ENCODE peak calls at places on chromosome 18, in five cellular contexts. Q is astrocyte of the spinal cord, N is GM12865, B is tibial nerve, I is colonic mucosa. S is an unnamed sample.
A peak's percentile ranks its signal among the peaks of the same experiment; 100 is the strongest.

GRCh38 chr18:68735498-68736343 is 20.8 kb upstream of the TMX3 start:
- DNase-seq in Q (peak; percentile 67), N (peak; percentile 55), B (no peak), I (no peak), S (peak; percentile 87)

GRCh38 chr18:47882641-47883040 is 47.8 kb downstream of the SMAD2 start:
- DNase-seq in Q (peak; percentile 9), N (no peak), B (no peak), I (no peak), S (peak; percentile 71)

GRCh38 chr18:8536922-8537321 is 72.3 kb upstream of the RAB12 start:
- DNase-seq in Q (no peak), N (no peak), B (no peak), I (no peak), S (no peak)

GRCh38 chr18:24317370-24317769 is 80.3 kb downstream of the OSBPL1A start:
- DNase-seq in Q (no peak), N (no peak), B (no peak), I (no peak), S (no peak)

GRCh38 chr18:51009071-51009470 is 20.9 kb upstream of the SMAD4 start:
- DNase-seq in Q (no peak), N (no peak), B (no peak), I (no peak), S (no peak)

GRCh38 chr18:830315-830901 is 18.4 kb upstream of the YES1 start:
- DNase-seq in Q (peak; percentile 81), N (peak; percentile 37), B (no peak), I (no peak), S (peak; percentile 70)

GRCh38 chr18:26710460-26711096 is 154.9 kb downstream of the AQP4 start:
- DNase-seq in Q (no peak), N (peak; percentile 84), B (no peak), I (no peak), S (no peak)

GRCh38 chr18:31487251-31488015 is 10.5 kb upstream of the DSG2 start:
- DNase-seq in Q (peak; percentile 90), N (no peak), B (no peak), I (no peak), S (peak; percentile 85)

GRCh38 chr18:25349926-25350560 is 1.9 kb downstream of the ZNF521 start:
- DNase-seq in Q (peak; percentile 22), N (no peak), B (no peak), I (peak; percentile 19), S (no peak)

GRCh38 chr18:31942301-31942998 is 478 bp downstream of the TRAPPC8 start:
- DNase-seq in Q (peak; percentile 45), N (peak; percentile 64), B (no peak), I (peak; percentile 45), S (peak; percentile 68)

GRCh38 chr18:38951633-38952032 is 1386.0 kb upstream of the CELF4 start:
- DNase-seq in Q (no peak), N (no peak), B (no peak), I (no peak), S (no peak)

GRCh38 chr18:59705145-59705544 is 7.9 kb upstream of the CCBE1 start:
- DNase-seq in Q (no peak), N (no peak), B (no peak), I (no peak), S (no peak)

GRCh38 chr18:77106331-77106730 is 26.3 kb downstream of the MBP start:
- DNase-seq in Q (no peak), N (peak; percentile 71), B (no peak), I (no peak), S (no peak)

GRCh38 chr18:60277855-60278480 is 94.6 kb downstream of the MC4R start:
- DNase-seq in Q (peak; percentile 50), N (no peak), B (no peak), I (no peak), S (peak; percentile 52)

GRCh38 chr18:48662021-48662661 is 123.3 kb downstream of the CTIF start:
- DNase-seq in Q (peak; percentile 62), N (no peak), B (no peak), I (no peak), S (peak; percentile 82)

GRCh38 chr18:28581503-28582169 is 404.7 kb upstream of the CDH2 start:
- DNase-seq in Q (peak; percentile 34), N (no peak), B (no peak), I (no peak), S (peak; percentile 5)

GRCh38 chr18:26487437-26487836 is 60.9 kb downstream of the KCTD1 start:
- DNase-seq in Q (no peak), N (peak; percentile 52), B (no peak), I (no peak), S (peak; percentile 53)

GRCh38 chr18:50754297-50754696 is 65.5 kb downstream of the MRO start:
- DNase-seq in Q (no peak), N (no peak), B (no peak), I (no peak), S (no peak)

GRCh38 chr18:11728247-11728646 is 39.2 kb downstream of the GNAL start:
- DNase-seq in Q (peak; percentile 15), N (peak; percentile 24), B (no peak), I (no peak), S (peak; percentile 71)

GRCh38 chr18:48026216-48026615 is 95.8 kb upstream of the SMAD2 start:
- DNase-seq in Q (no peak), N (no peak), B (no peak), I (no peak), S (no peak)

GRCh38 chr18:75895135-75895534 is 467.6 kb upstream of the SMIM21 start:
- DNase-seq in Q (no peak), N (no peak), B (no peak), I (no peak), S (no peak)

GRCh38 chr18:75898666-75899065 is 471.2 kb upstream of the SMIM21 start:
- DNase-seq in Q (no peak), N (no peak), B (no peak), I (no peak), S (no peak)

DNA sequence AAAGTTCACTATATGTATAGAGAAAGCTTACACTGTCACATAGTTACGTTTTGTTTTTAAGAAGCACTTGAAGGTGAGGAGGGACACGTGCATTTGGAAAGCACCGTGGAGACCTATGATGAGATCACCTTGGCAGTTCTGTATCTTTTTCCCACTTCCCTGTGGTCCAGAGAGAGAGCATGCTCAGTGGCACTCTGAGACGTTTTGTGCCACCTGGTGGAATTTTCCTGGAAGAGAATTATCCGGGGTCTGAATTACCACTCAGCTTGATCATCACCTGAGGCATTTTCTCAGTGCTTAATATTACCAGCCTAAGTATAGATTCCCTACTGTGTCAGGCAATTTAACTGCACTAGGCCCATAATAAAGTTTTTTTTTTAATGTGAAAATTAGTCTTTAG is 469.4 kb upstream of the SMIM21 start:
- DNase-seq in Q (no peak), N (no peak), B (no peak), I (no peak), S (peak; percentile 1)
- TF ChIP-seq CTCF in Q (no peak), N (no peak), B (no peak), I (no peak), S (no peak)

DNA sequence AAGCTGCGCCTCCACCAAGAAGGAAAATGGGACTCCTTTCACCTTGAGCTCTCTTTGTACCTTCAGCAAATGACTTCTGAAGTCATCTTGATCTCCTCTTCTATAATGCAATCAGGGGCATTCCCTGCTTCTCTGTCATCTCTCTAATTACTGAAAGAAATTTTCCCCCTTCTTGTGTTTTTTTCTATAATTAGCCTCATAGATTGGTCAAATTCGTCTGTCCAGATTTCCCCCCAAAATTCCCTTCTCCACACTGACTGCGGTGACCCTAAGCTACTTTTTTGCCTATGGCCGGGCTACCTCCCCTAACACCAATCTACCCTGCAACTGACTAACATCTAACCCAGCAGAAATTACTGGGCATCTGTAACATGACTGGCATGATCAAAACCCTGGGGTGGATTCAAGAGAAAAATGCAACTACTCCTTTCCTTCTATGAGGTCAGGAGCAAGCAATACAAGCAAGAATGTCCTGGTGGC is 168.6 kb downstream of the BCL2 start:
- DNase-seq in Q (no peak), N (peak; percentile 82), B (no peak), I (no peak), S (no peak)
- H3K4me3 ChIP-seq in Q (no peak overlapping the region), N (peak overlapping the region; percentile 76), B (no peak overlapping the region), I (no peak overlapping the region), S (no peak overlapping the region)

GRCh38 chr18:5710676-5711075 is 166.9 kb upstream of the EPB41L3 start:
- DNase-seq in Q (no peak), N (no peak), B (no peak), I (no peak), S (no peak)

GRCh38 chr18:5707586-5707985 is 163.8 kb upstream of the EPB41L3 start:
- DNase-seq in Q (no peak), N (no peak), B (no peak), I (no peak), S (no peak)

GRCh38 chr18:5709476-5710095 is 165.8 kb upstream of the EPB41L3 start:
- DNase-seq in Q (no peak), N (no peak), B (no peak), I (no peak), S (no peak)

GRCh38 chr18:5705393-5705792 is 161.6 kb upstream of the EPB41L3 start:
- DNase-seq in Q (no peak), N (no peak), B (no peak), I (no peak), S (no peak)

DNA sequence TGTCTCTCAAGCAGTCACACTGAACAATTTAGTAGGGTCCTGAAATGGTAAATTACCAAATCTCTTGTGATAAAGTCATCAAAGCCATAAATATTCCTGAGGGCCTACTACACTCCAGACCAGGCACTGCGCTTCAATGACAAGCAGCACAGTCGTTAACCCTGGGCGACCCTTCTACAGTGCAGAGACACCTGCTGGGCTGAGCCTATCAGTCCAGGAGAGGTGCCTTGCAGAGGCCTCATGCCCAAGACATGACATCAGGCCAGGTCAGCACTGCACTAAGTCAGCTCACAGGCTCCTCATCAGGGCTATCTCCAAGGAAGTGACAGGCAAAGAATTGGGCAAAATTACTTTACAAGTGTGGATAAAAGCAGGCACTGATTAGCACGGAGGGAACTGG is 166.4 kb upstream of the EPB41L3 start:
- DNase-seq in Q (no peak), N (no peak), B (no peak), I (no peak), S (no peak)
- TF ChIP-seq CTCF in Q (no peak), N (no peak), B (no peak), I (no peak), S (no peak)

GRCh38 chr18:70287731-70288130 is 1.1 kb upstream of the SOCS6 start:
- DNase-seq in Q (no peak), N (no peak), B (no peak), I (no peak), S (no peak)

GRCh38 chr18:70290482-70291294 is 1.8 kb downstream of the SOCS6 start:
- DNase-seq in Q (no peak), N (no peak), B (no peak), I (peak; percentile 28), S (no peak)

GRCh38 chr18:70288851-70289328 is at the start of gene SOCS6:
- DNase-seq in Q (peak; percentile 58), N (peak; percentile 84), B (peak; percentile 21), I (peak; percentile 56), S (peak; percentile 73)

GRCh38 chr18:70289351-70290330 is 796 bp downstream of the SOCS6 start:
- DNase-seq in Q (peak; percentile 48), N (peak; percentile 57), B (no peak), I (peak; percentile 52), S (peak; percentile 45)

DNA sequence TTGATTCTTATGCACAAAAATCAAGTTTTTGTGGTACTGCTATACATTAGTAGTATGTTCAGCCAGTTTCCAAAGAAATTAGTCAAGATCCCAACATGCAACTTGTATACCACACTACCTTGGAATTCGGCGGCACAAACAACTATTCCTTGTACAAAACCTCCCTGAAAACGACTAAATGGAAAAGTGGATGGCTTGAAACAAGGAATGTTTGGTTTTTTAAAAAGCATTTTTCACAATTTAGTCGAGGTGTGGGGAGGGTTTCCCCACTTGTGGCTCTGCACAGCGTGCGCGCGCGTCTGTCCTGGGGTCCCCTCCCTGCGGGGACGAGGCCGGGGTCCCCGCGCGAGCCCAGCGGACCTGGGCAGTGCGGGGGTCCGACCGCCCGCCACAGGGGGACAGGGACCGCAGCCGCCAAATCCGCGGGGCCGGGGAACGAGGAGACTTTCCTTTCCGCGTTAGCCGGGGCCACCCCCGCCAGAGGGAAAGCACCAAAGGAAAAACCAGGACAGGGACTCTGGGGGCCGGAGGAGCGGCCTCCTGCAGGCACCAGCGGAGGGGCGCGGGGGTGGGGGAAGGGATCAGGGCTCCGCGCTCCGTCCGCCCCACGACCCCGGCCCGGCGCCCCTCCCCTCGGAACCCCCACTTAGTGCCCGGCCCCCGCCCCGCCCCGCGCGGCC is 534 bp upstream of the SOCS6 start:
- DNase-seq in Q (peak; percentile 44), N (no peak), B (no peak), I (peak; percentile 57), S (peak; percentile 36)
- H3K4me3 ChIP-seq in Q (peak overlapping the region; percentile 62), N (peak overlapping the region; percentile 57), B (peak overlapping the region; percentile 77), I (peak overlapping the region; percentile 58), S (peak overlapping the region; percentile 75)

S was measured in choroid plexus epithelial cell.